ENCODE peak calls at places on chromosomes 7 and 10, in ten cellular contexts. R, E, N, M, Y, C, P, W, D and O are unnamed samples.

GRCh38 chr7:5780801-5781496 is 514 bp downstream of the RNF216 start:
- DNase-seq in N (no peak), C (peak; percentile 84), P (peak; percentile 42), E (no peak), D (no peak), M (peak; percentile 71), Y (peak; percentile 32), R (no peak), W (peak; percentile 48), O (no peak)

GRCh38 chr10:128152741-128153583 is 26.7 kb upstream of the MKI67 start:
- DNase-seq in N (no peak), E (no peak), D (no peak), W (no peak), R (no peak), M (no peak), Y (no peak), C (no peak), P (no peak), O (no peak)

GRCh38 chr7:40230086-40230485 is 95.3 kb downstream of the SUGCT start:
- DNase-seq in R (no peak), W (no peak), C (no peak), P (no peak), N (no peak), Y (no peak), D (no peak), M (no peak), E (no peak), O (no peak)

GRCh38 chr10:78977761-78978305 is 90.9 kb upstream of the ZMIZ1 start:
- DNase-seq in R (peak; percentile 54), E (no peak), P (peak; percentile 87), D (no peak), W (no peak), M (no peak), C (peak; percentile 84), Y (peak; percentile 87), N (peak; percentile 79), O (no peak)

GRCh38 chr7:137903382-137904169 is 56.8 kb upstream of the DGKI start:
- DNase-seq in D (peak; percentile 57), R (no peak), C (no peak), N (peak; percentile 82), P (peak; percentile 52), Y (peak; percentile 83), M (peak; percentile 81), W (peak; percentile 68), E (peak; percentile 69), O (no peak)

GRCh38 chr7:27157717-27158431 is 1.4 kb upstream of the HOXA7 start:
- DNase-seq in N (no peak), C (peak; percentile 71), M (peak; percentile 63), E (no peak), Y (no peak), R (peak; percentile 5), P (no peak), D (no peak), W (no peak), O (no peak)

GRCh38 chr10:816958-817357 is 114.5 kb downstream of the LARP4B start:
- DNase-seq in E (no peak), D (no peak), W (no peak), R (no peak), P (no peak), N (no peak), M (no peak), C (no peak), Y (no peak), O (no peak)

GRCh38 chr7:116582806-116583444 is 58.1 kb downstream of the CAV1 start:
- DNase-seq in E (no peak), C (no peak), R (no peak), Y (peak; percentile 40), W (no peak), M (peak; percentile 86), N (peak; percentile 80), D (no peak), P (no peak), O (no peak)

GRCh38 chr10:14562615-14563214 is 212.0 kb downstream of the FAM107B start:
- DNase-seq in W (peak; percentile 16), C (no peak), P (no peak), N (no peak), D (no peak), E (no peak), Y (no peak), R (no peak), M (no peak), O (no peak)

GRCh38 chr10:14562197-14562596 is 212.5 kb downstream of the FAM107B start:
- DNase-seq in Y (no peak), E (no peak), R (no peak), W (no peak), N (no peak), C (no peak), M (no peak), P (no peak), D (no peak), O (no peak)

GRCh38 chr10:14565199-14565598 is 209.5 kb downstream of the FAM107B start:
- DNase-seq in P (no peak), W (peak; percentile 18), E (no peak), D (no peak), M (no peak), N (no peak), R (no peak), Y (no peak), C (no peak), O (no peak)

GRCh38 chr10:14563359-14563758 is 211.3 kb downstream of the FAM107B start:
- DNase-seq in E (no peak), W (no peak), D (no peak), Y (no peak), N (no peak), R (no peak), M (no peak), P (no peak), C (no peak), O (no peak)

GRCh38 chr10:14564268-14564744 is 210.4 kb downstream of the FAM107B start:
- DNase-seq in N (no peak), C (no peak), E (no peak), Y (no peak), R (no peak), W (no peak), M (no peak), P (no peak), D (no peak), O (no peak)
- H3K4me1 ChIP-seq in N (peaks cover 13% of the 10 kb centered on the region), C (peaks cover 20% of the 10 kb centered on the region), E (no peaks in the 10 kb centered on the region), Y (no peaks in the 10 kb centered on the region), R (no peaks in the 10 kb centered on the region), W (no peaks in the 10 kb centered on the region), M (no peaks in the 10 kb centered on the region), P (no peaks in the 10 kb centered on the region), D (peaks cover 7% of the 10 kb centered on the region), O (peaks cover 15% of the 10 kb centered on the region)

GRCh38 chr10:3745582-3745981 is 39.4 kb downstream of the KLF6 start:
- DNase-seq in M (peak; percentile 38), N (no peak), W (no peak), R (no peak), C (no peak), E (no peak), D (no peak), P (no peak), Y (no peak), O (no peak)
- H3K27ac ChIP-seq in M (no peak overlapping the region), N (no peak overlapping the region), W (no peak overlapping the region), R (no peak overlapping the region), C (no peak overlapping the region), E (no peak overlapping the region), D (no peak overlapping the region), P (no peak overlapping the region), Y (no peak overlapping the region), O (no peak overlapping the region)

GRCh38 chr10:42523098-42523497 is 115.3 kb downstream of the ZNF33B start:
- DNase-seq in E (no peak), W (no peak), M (no peak), D (no peak), P (no peak), N (no peak), R (no peak), C (no peak), Y (no peak), O (no peak)

GRCh38 chr10:42519079-42519478 is 119.3 kb downstream of the ZNF33B start:
- DNase-seq in E (no peak), P (no peak), W (no peak), N (no peak), Y (no peak), R (no peak), C (no peak), D (no peak), M (no peak), O (no peak)

GRCh38 chr10:42513921-42514320 is 124.4 kb downstream of the ZNF33B start:
- DNase-seq in E (no peak), Y (no peak), D (no peak), N (no peak), R (no peak), M (no peak), C (no peak), W (no peak), P (no peak), O (no peak)

GRCh38 chr10:42519761-42520460 is 118.5 kb downstream of the ZNF33B start:
- DNase-seq in P (no peak), R (no peak), E (no peak), M (no peak), D (no peak), W (no peak), C (no peak), Y (peak; percentile 8), N (no peak), O (no peak)
- H3K9me3 ChIP-seq in P (peaks cover 62% of the 10 kb centered on the region), R (peaks cover 34% of the 10 kb centered on the region), E (peaks cover 62% of the 10 kb centered on the region), M (peaks cover 100% of the 10 kb centered on the region), D (peaks cover 26% of the 10 kb centered on the region), W (peaks cover 14% of the 10 kb centered on the region), C (peaks cover 90% of the 10 kb centered on the region), Y (no peaks in the 10 kb centered on the region), N (peaks cover 52% of the 10 kb centered on the region), O (peaks cover 100% of the 10 kb centered on the region)

GRCh38 chr7:24899905-24900304 is 80.1 kb downstream of the OSBPL3 start:
- DNase-seq in Y (no peak), W (no peak), C (no peak), M (no peak), R (no peak), E (no peak), D (no peak), N (no peak), P (no peak), O (no peak)

GRCh38 chr7:24902276-24902675 is 77.7 kb downstream of the OSBPL3 start:
- DNase-seq in P (no peak), M (no peak), E (no peak), D (no peak), W (no peak), R (no peak), C (no peak), N (peak; percentile 71), Y (peak; percentile 56), O (no peak)

GRCh38 chr7:24894670-24895221 is 85.2 kb downstream of the OSBPL3 start:
- DNase-seq in E (no peak), D (no peak), M (no peak), R (no peak), N (no peak), Y (no peak), P (no peak), C (no peak), W (no peak), O (no peak)

GRCh38 chr7:24896031-24896433 is 83.9 kb downstream of the OSBPL3 start:
- DNase-seq in Y (no peak), E (no peak), M (no peak), W (no peak), R (no peak), P (no peak), N (no peak), C (no peak), D (no peak), O (no peak)

DNA sequence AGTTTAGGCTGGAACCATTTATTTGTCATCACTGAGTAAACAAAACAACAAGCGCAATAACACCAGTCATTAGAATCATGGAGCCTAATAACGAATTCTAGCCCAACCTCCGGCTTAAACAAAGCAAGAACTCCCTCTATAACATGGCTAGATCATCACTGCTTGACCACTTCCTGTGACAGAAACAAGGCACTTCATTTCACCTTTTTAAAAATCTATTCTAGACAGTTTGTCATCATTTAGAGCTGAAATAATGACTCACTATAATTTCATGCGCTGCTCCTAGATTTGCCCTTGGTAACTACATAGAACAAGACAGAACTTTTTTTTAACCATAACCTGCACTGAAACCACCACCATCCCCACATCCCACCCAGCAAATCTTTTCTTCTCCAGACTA is 81.3 kb downstream of the OSBPL3 start:
- DNase-seq in C (no peak), W (no peak), N (peak; percentile 61), M (no peak), R (no peak), D (no peak), P (peak; percentile 75), Y (no peak), E (no peak), O (no peak)
- H3K4me1 ChIP-seq in C (no peaks in the 10 kb centered on the region), W (no peaks in the 10 kb centered on the region), N (peaks cover 7% of the 10 kb centered on the region), M (no peaks in the 10 kb centered on the region), R (no peaks in the 10 kb centered on the region), D (peaks cover 37% of the 10 kb centered on the region), P (peaks cover 28% of the 10 kb centered on the region), Y (no peaks in the 10 kb centered on the region), E (no peaks in the 10 kb centered on the region), O (no peaks in the 10 kb centered on the region)